ENCODE peak calls at places on chromosomes 7 and 10, in nine cellular contexts. X is AG04450, M is AG04449, K is left ventricle myocardium inferior, Y is osteoblast, S is neural progenitor cell, D is upper lobe of right lung, I is foreskin fibroblast, A is pancreas. G is an unnamed sample.

GRCh38 chr7:142939226-142939910 is at the start of gene LLCFC1:
- DNase-seq in A (no peak), X (no peak), K (no peak), I (no peak), M (no peak), D (no peak), S (peak; percentile 59), Y (no peak), G (no peak)

GRCh38 chr10:4399571-4399970 is 426.4 kb upstream of the AKR1E2 start:
- DNase-seq in D (no peak), K (no peak), Y (no peak), S (no peak), A (no peak), X (no peak), M (peak; percentile 47), I (peak; percentile 33), G (no peak)

GRCh38 chr10:43211030-43211429 is 55.8 kb downstream of the RASGEF1A start:
- DNase-seq in Y (peak; percentile 96), M (no peak), S (no peak), K (peak; percentile 4), A (no peak), D (peak; percentile 52), I (peak; percentile 35), X (no peak), G (no peak)

GRCh38 chr10:52351911-52352310 is 37.8 kb downstream of the DKK1 start:
- DNase-seq in I (no peak), K (no peak), X (no peak), S (no peak), M (peak; percentile 52), Y (no peak), D (no peak), A (no peak), G (peak; percentile 37)

GRCh38 chr10:53808677-53809076 is 992.4 kb downstream of the PCDH15 start:
- DNase-seq in K (no peak), Y (no peak), D (no peak), S (no peak), M (no peak), A (no peak), X (no peak), I (no peak), G (no peak)

GRCh38 chr7:156139633-156140032 is 327.4 kb upstream of the SHH start:
- DNase-seq in K (no peak), Y (no peak), A (no peak), I (no peak), D (peak; percentile 20), X (no peak), S (no peak), M (no peak), G (no peak)

GRCh38 chr7:84611391-84611790 is 416.8 kb upstream of the SEMA3A start:
- DNase-seq in S (no peak), X (no peak), M (no peak), I (no peak), D (no peak), Y (no peak), K (no peak), A (no peak), G (no peak)

GRCh38 chr7:133873631-133874030 is 253.5 kb upstream of the LRGUK start:
- DNase-seq in D (no peak), X (no peak), S (no peak), M (no peak), I (peak; percentile 10), A (no peak), K (no peak), Y (no peak), G (no peak)

GRCh38 chr10:110827872-110828271 is 43.9 kb upstream of the PDCD4 start:
- DNase-seq in K (no peak), D (no peak), M (no peak), Y (no peak), S (no peak), I (no peak), A (no peak), X (no peak), G (no peak)

GRCh38 chr7:157666530-157667040 is 329.8 kb downstream of the DNAJB6 start:
- DNase-seq in I (no peak), S (no peak), M (no peak), A (no peak), Y (no peak), K (no peak), X (no peak), D (no peak), G (no peak)

GRCh38 chr7:98870071-98870651 is 347 bp upstream of the TMEM130 start:
- DNase-seq in X (no peak), D (peak; percentile 74), Y (peak; percentile 96), K (peak; percentile 26), M (no peak), S (peak; percentile 79), I (peak; percentile 72), A (peak; percentile 25), G (no peak)

GRCh38 chr7:98872328-98872924 is 2.6 kb upstream of the TMEM130 start:
- DNase-seq in A (no peak), X (no peak), I (peak; percentile 35), K (no peak), M (no peak), D (peak; percentile 18), S (peak; percentile 67), Y (no peak), G (no peak)

GRCh38 chr7:98869001-98869373 is 827 bp downstream of the TMEM130 start:
- DNase-seq in K (no peak), X (no peak), S (no peak), M (no peak), A (no peak), I (no peak), D (no peak), Y (no peak), G (no peak)

GRCh38 chr7:98869374-98870070 is at the start of gene TMEM130:
- DNase-seq in X (no peak), I (peak; percentile 45), A (no peak), M (no peak), S (peak; percentile 65), K (no peak), Y (peak; percentile 86), D (peak; percentile 63), G (no peak)

DNA sequence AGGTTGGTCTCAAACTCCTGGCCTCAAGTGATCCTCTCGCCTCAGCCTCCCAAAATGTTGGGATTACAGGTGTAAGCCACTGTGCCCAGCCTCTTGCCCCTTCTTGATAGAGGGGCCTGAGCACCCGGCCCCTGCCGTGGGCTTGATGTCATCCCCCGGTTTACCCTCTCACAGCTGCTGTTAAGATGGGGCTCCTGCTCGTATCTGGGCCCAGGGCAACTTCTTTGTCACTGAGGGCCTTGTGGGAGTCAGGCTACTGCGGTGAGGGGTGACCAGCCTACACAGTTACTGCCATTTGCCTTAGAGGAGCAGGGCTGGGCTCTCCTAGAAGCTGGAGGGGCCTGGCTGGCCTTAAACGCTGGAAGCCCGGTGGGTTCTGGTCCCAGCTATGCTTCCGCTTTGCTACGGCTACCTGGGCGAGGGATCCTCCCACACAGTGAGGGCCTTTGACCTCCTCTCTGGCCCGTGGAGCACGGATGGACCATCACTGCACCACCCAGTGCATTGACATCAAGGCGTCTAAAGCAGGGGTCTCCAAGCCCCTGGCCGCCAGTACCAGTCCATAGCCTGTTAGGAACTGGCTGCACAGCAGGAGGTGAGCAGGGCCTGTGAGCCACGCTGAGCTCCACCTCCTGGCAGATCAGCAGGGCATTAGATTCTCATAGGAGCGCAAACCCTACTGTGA is 1.1 kb upstream of the TMEM130 start:
- DNase-seq in X (no peak), K (no peak), S (no peak), Y (no peak), M (no peak), I (no peak), A (no peak), D (peak; percentile 54), G (no peak)
- H3K4me3 ChIP-seq in X (no peak overlapping the region), K (peak overlapping the region; percentile 60), S (peak overlapping the region; percentile 64), Y (no peak overlapping the region), M (no peak overlapping the region), I (no peak overlapping the region), A (no peak overlapping the region), D (no peak overlapping the region), G (no peak overlapping the region)

DNA sequence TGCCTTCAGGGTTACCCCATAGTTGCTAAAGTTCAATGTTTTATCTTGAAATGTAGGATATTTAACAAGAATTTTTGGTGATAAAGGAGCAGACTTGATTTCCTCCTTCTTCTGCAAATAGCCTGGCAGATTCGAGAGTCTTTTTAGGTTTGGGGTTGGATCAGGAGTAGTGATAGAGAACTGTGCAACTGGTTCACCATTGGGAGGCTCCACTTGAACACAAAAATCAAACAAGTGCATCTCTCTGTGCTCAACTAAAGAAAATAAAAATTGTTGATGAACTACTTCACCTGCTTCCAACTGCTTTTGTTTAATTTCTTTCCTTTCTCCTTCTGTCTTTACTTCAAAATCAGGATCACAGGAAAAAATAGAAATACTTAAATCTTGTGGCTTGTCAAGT is 58.5 kb downstream of the MACC1 start:
- DNase-seq in K (no peak), M (no peak), S (no peak), A (no peak), D (no peak), I (peak; percentile 30), Y (no peak), X (no peak), G (no peak)
- TF ChIP-seq CTCF in K (peak; percentile 69), M (no peak), S (peak; percentile 29), A (no peak), D (peak; percentile 33), I (peak; percentile 13), Y (peak; percentile 30), X (peak; percentile 35), G (no peak)

DNA sequence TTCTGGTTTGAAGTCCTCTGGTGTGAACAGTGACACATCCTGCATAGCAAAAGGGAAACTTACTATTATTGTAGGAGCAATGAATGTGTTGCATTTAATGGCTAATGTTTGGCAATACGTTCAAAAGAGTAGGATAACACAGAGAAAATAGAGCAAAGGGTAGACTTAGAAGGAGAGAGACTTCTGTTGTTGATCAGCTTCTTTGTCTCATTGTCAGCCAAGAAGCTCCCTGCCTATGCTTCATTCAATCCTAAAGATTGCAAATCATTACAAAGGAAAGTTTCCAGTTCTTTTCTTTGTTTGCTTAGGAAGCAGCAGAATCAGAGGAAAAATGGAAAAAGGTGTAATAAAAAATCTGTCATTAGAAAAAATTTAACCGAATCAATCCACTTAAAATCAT is 7.9 kb upstream of the TSPAN13 start:
- DNase-seq in Y (no peak), A (no peak), S (peak; percentile 54), I (no peak), X (no peak), D (no peak), M (no peak), K (no peak), G (no peak)
- H3K4me3 ChIP-seq in Y (no peak overlapping the region), A (no peak overlapping the region), S (peak overlapping the region; percentile 7), I (no peak overlapping the region), X (no peak overlapping the region), D (no peak overlapping the region), M (no peak overlapping the region), K (no peak overlapping the region), G (no peak overlapping the region)

DNA sequence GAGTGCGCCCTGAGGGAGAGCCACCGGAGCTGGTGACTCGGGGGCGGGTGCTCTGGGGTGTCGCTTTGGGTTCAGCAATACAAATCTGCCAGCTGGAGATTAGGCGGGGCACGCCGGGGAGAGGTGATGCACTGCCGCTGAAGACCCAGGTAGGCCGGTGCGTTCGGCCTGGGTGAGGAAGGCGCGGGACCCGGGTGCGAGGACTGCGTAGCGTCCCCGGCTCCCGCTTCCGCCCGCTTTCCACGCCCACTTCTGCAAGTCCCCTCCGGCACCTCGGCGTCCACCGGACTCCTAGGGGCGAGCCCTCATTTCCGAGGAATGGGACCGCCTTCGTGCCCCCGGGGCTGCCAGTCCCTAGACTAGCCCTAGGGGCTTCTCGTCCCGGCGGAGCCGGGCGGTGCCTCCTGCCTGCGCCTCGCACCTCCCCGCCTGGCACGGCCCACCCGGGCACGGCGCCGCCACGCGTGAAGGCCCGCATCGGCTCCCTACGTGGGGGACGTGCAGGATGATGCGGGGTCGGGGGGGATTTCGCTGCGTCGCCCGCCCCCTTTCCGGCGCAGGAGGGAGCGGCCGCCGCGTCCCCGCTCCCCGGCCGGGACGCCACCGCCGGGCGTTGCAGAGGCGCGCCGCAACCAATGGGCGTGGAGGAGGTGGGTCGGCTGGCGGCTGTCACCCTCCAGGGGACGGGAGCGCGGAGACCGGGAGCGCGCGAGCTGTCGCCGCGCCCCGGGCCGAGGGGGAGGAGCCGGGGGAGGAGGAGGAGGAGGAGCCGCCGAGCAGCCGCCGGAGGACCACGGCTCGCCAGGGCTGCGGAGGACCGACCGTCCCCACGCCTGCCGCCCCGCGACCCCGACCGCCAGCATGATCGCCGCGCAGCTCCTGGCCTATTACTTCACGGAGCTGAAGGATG is 40.0 kb downstream of the HK1 start:
- DNase-seq in I (peak; percentile 95), K (peak; percentile 93), D (peak; percentile 97), A (peak; percentile 89), S (peak; percentile 96), X (no peak), Y (peak; percentile 98), M (no peak), G (no peak)
- TF ChIP-seq CTCF in I (no peak), K (no peak), D (peak; percentile 5), A (no peak), S (peak; percentile 13), X (no peak), Y (no peak), M (no peak), G (no peak)